ENCODE peak calls at places on chromosomes 11 and 22, in six cellular contexts. One of them, this sample, is unnamed.
A peak's percentile ranks its signal among the peaks of the same experiment; 100 is the strongest.

GRCh38 chr11:9895016-9895415 is 231.1 kb downstream of the SWAP70 start:
- DNase-seq in A549: no peak
- DNase-seq in HepG2: no peak
- DNase-seq in H1: no peak
- DNase-seq in K562: no peak
- DNase-seq in GM12878: no peak
- DNase-seq in this sample: no peak

GRCh38 chr22:23913306-23913660 is 19.1 kb downstream of the MIF start:
- DNase-seq in A549: no peak
- DNase-seq in HepG2: no peak
- DNase-seq in H1: no peak
- DNase-seq in K562: no peak
- DNase-seq in GM12878: no peak
- DNase-seq in this sample: no peak

GRCh38 chr11:61870429-61871039 is 20.8 kb downstream of the FADS3 start:
- DNase-seq in A549: no peak
- DNase-seq in HepG2: no peak
- DNase-seq in H1: no peak
- DNase-seq in K562: peak; percentile 38
- DNase-seq in GM12878: no peak
- DNase-seq in this sample: no peak

GRCh38 chr11:68403424-68403823 is 57.1 kb upstream of the PPP6R3 start:
- DNase-seq in A549: no peak
- DNase-seq in HepG2: no peak
- DNase-seq in H1: no peak
- DNase-seq in K562: no peak
- DNase-seq in GM12878: no peak
- DNase-seq in this sample: no peak

GRCh38 chr11:46889689-46890475 is 28.5 kb downstream of the LRP4 start:
- DNase-seq in A549: peak; percentile 62
- DNase-seq in HepG2: peak; percentile 65
- DNase-seq in H1: peak; percentile 91
- DNase-seq in K562: peak; percentile 72
- DNase-seq in GM12878: peak; percentile 32
- DNase-seq in this sample: peak; percentile 80

GRCh38 chr11:12801976-12802375 is 127.8 kb downstream of the TEAD1 start:
- DNase-seq in A549: no peak
- DNase-seq in HepG2: no peak
- DNase-seq in H1: no peak
- DNase-seq in K562: no peak
- DNase-seq in GM12878: no peak
- DNase-seq in this sample: no peak

GRCh38 chr11:431921-432320 is 9.9 kb downstream of the ANO9 start:
- DNase-seq in A549: no peak
- DNase-seq in HepG2: no peak
- DNase-seq in H1: no peak
- DNase-seq in K562: no peak
- DNase-seq in GM12878: no peak
- DNase-seq in this sample: peak; percentile 36

GRCh38 chr22:26360169-26360885 is 68.7 kb upstream of the ASPHD2 start:
- DNase-seq in A549: peak; percentile 46
- DNase-seq in HepG2: peak; percentile 78
- DNase-seq in H1: peak; percentile 87
- DNase-seq in K562: peak; percentile 68
- DNase-seq in GM12878: peak; percentile 35
- DNase-seq in this sample: peak; percentile 73

GRCh38 chr22:20234760-20235452 is 33.2 kb downstream of the RTN4R start:
- DNase-seq in A549: no peak
- DNase-seq in HepG2: no peak
- DNase-seq in H1: no peak
- DNase-seq in K562: no peak
- DNase-seq in GM12878: no peak
- DNase-seq in this sample: no peak

GRCh38 chr11:11396290-11397042 is 43.4 kb upstream of the CSNK2A3 start:
- DNase-seq in A549: no peak
- DNase-seq in HepG2: no peak
- DNase-seq in H1: no peak
- DNase-seq in K562: no peak
- DNase-seq in GM12878: no peak
- DNase-seq in this sample: no peak

GRCh38 chr11:304915-305833 is 2.4 kb upstream of the IFITM2 start:
- DNase-seq in A549: peak; percentile 84
- DNase-seq in HepG2: peak; percentile 61
- DNase-seq in H1: no peak
- DNase-seq in K562: peak; percentile 78
- DNase-seq in GM12878: no peak
- DNase-seq in this sample: peak; percentile 82

GRCh38 chr22:18954941-18955571 is 19.0 kb upstream of the PRODH start:
- DNase-seq in A549: no peak
- DNase-seq in HepG2: no peak
- DNase-seq in H1: no peak
- DNase-seq in K562: no peak
- DNase-seq in GM12878: no peak
- DNase-seq in this sample: no peak

GRCh38 chr11:102664001-102664752 is 39.0 kb upstream of the MMP20 start:
- DNase-seq in A549: no peak
- DNase-seq in HepG2: peak; percentile 7
- DNase-seq in H1: no peak
- DNase-seq in K562: peak; percentile 11
- DNase-seq in GM12878: no peak
- DNase-seq in this sample: no peak

GRCh38 chr11:114163231-114163631 is 103.7 kb downstream of the ZBTB16 start:
- DNase-seq in A549: no peak
- DNase-seq in HepG2: no peak
- DNase-seq in H1: no peak
- DNase-seq in K562: no peak
- DNase-seq in GM12878: no peak
- DNase-seq in this sample: no peak

GRCh38 chr11:26688701-26689100 is 33.2 kb downstream of the SLC5A12 start:
- DNase-seq in A549: no peak
- DNase-seq in HepG2: no peak
- DNase-seq in H1: no peak
- DNase-seq in K562: no peak
- DNase-seq in GM12878: no peak
- DNase-seq in this sample: no peak

GRCh38 chr11:61791737-61792309 is 576 bp downstream of the TMEM258 start:
- DNase-seq in A549: peak; percentile 82
- DNase-seq in HepG2: peak; percentile 83
- DNase-seq in H1: no peak
- DNase-seq in K562: peak; percentile 68
- DNase-seq in GM12878: no peak
- DNase-seq in this sample: peak; percentile 85

GRCh38 chr22:27512283-27512761 is 289.2 kb downstream of the MN1 start:
- DNase-seq in A549: no peak
- DNase-seq in HepG2: no peak
- DNase-seq in H1: no peak
- DNase-seq in K562: no peak
- DNase-seq in GM12878: no peak
- DNase-seq in this sample: no peak

GRCh38 chr22:17787159-17788022 is 13.1 kb upstream of the BID start:
- DNase-seq in A549: no peak
- DNase-seq in HepG2: no peak
- DNase-seq in H1: no peak
- DNase-seq in K562: no peak
- DNase-seq in GM12878: no peak
- DNase-seq in this sample: no peak

GRCh38 chr11:131514062-131514461 is 143.6 kb downstream of the NTM start:
- DNase-seq in A549: no peak
- DNase-seq in HepG2: no peak
- DNase-seq in H1: no peak
- DNase-seq in K562: no peak
- DNase-seq in GM12878: no peak
- DNase-seq in this sample: no peak

GRCh38 chr11:9494316-9494715 is 33.5 kb downstream of the ZNF143 start:
- DNase-seq in A549: no peak
- DNase-seq in HepG2: no peak
- DNase-seq in H1: no peak
- DNase-seq in K562: no peak
- DNase-seq in GM12878: no peak
- DNase-seq in this sample: no peak

GRCh38 chr22:30453731-30454510 is 17.9 kb downstream of the SEC14L3 start:
- DNase-seq in A549: no peak
- DNase-seq in HepG2: no peak
- DNase-seq in H1: no peak
- DNase-seq in K562: no peak
- DNase-seq in GM12878: no peak
- DNase-seq in this sample: peak; percentile 35

GRCh38 chr11:7422544-7423331 is 62.6 kb upstream of the OLFML1 start:
- DNase-seq in A549: no peak
- DNase-seq in HepG2: no peak
- DNase-seq in H1: no peak
- DNase-seq in K562: no peak
- DNase-seq in GM12878: no peak
- DNase-seq in this sample: no peak

GRCh38 chr11:28879869-28880268 is 771.7 kb downstream of the METTL15 start:
- DNase-seq in A549: no peak
- DNase-seq in HepG2: no peak
- DNase-seq in H1: no peak
- DNase-seq in K562: no peak
- DNase-seq in GM12878: no peak
- DNase-seq in this sample: no peak

GRCh38 chr22:20436309-20437252 is 1.0 kb downstream of the SCARF2 start:
- DNase-seq in A549: no peak
- DNase-seq in HepG2: no peak
- DNase-seq in H1: peak; percentile 72
- DNase-seq in K562: no peak
- DNase-seq in GM12878: no peak
- DNase-seq in this sample: peak; percentile 90

GRCh38 chr22:17412232-17412631 is 43.0 kb downstream of the CECR2 start:
- DNase-seq in A549: no peak
- DNase-seq in HepG2: no peak
- DNase-seq in H1: no peak
- DNase-seq in K562: no peak
- DNase-seq in GM12878: no peak
- DNase-seq in this sample: no peak

GRCh38 chr11:80844110-80844509 is 1403.3 kb upstream of the TENM4 start:
- DNase-seq in A549: no peak
- DNase-seq in HepG2: no peak
- DNase-seq in H1: no peak
- DNase-seq in K562: no peak
- DNase-seq in GM12878: no peak
- DNase-seq in this sample: no peak

DNA sequence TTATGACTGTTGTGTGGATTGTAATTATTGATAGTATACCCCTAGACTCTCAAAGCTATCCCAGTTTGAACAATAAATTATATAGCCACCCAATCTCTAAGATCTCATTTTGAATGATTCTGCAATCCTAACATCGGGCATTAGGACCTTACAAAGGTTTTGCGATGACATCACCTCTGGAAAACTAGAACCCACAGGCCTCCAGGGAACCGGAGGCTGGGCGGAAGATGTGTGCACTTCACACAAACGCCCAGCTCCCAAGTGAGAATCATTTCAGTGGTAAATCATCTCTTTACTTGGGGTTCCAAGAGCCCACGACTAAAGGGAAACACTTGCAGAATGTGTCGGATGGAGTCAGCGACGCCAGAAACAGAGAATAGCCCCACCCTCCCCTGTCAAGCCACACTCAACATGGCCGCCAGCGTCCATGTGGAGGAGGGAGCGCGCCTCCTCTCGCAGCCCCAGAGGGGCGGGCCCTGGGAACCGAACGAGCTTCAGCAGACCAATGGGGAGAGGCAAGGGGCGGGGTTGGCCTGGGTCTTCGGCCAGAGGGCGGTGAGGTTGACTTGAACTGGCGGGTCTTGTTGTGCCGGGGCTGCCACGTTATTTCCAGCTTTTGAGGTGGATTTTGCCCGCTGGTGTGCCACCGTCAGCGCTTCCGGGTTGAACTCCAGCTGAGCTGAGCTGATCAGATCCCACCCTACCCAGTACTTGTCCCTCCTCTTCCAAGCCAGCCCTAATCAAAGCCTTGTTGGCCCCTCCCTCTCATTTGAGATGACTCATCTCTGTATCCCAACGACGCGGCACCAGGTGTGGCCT is 8.4 kb upstream of the MRPL48 start:
- DNase-seq in A549: peak; percentile 97
- DNase-seq in HepG2: peak; percentile 98
- DNase-seq in H1: peak; percentile 99
- DNase-seq in K562: peak; percentile 97
- DNase-seq in GM12878: peak; percentile 97
- DNase-seq in this sample: peak; percentile 96
- TF ChIP-seq EP300 in A549: no peak
- TF ChIP-seq EP300 in HepG2: peak; percentile 29
- TF ChIP-seq EP300 in H1: no peak
- TF ChIP-seq EP300 in K562: peak; percentile 23
- TF ChIP-seq EP300 in GM12878: no peak
- TF ChIP-seq EP300 in this sample: peak; percentile 40

GRCh38 chr11:59918987-59919589 is 19.1 kb upstream of the OOSP1 start:
- DNase-seq in A549: peak; percentile 15
- DNase-seq in HepG2: peak; percentile 18
- DNase-seq in H1: peak; percentile 55
- DNase-seq in K562: peak; percentile 46
- DNase-seq in GM12878: no peak
- DNase-seq in this sample: peak; percentile 29
- TF ChIP-seq USF2 in A549: no peak
- TF ChIP-seq USF2 in HepG2: no peak
- TF ChIP-seq USF2 in H1: no peak
- TF ChIP-seq USF2 in K562: no peak
- TF ChIP-seq USF2 in GM12878: no peak
- TF ChIP-seq USF2 in this sample: no peak

DNA sequence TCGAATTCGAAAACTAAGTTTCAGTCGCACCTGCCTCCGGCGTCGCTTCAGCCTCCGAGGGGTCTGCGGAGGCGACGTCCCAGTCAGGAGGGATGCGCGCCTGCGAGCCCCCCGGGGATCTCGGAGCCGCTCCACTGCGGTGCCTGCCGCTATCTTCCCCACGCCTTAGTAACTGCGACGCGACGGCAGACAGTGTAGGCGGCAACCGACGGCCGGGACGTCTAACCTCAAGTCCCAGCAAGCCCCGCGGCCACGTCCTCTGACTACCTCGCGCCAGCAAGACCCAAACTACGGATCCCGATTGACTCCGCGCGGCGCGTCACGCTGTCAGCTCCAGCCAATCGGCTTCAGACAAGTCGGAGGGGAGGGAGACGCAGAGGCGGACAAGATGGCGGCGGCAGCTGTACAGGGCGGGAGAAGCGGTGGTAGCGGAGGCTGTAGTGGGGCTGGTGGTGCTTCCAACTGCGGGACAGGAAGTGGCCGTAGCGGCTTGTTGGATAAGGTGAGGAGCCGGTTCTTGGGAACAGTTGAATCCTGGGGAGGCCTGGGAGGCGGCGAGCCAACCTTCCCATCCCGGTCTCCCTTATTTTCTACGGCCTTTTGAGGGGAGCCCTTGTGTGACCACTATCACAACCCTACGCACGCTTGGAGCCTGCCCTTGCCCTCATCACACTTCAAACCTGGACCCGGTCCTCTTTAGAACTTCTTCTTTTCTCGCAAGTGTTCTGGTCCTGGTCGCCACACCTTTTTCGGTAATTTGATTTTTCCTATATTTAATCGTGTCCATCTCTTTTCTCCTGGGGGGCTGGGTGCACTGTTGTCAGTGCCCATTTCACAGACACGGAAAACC is at the start of the genes SPCS2 and XRRA1:
- DNase-seq in A549: peak; percentile 97
- DNase-seq in HepG2: peak; percentile 95
- DNase-seq in H1: peak; percentile 95
- DNase-seq in K562: peak; percentile 96
- DNase-seq in GM12878: peak; percentile 96
- DNase-seq in this sample: peak; percentile 93
- TF ChIP-seq EP300 in A549: no peak
- TF ChIP-seq EP300 in HepG2: peak; percentile 21
- TF ChIP-seq EP300 in H1: no peak
- TF ChIP-seq EP300 in K562: peak; percentile 41
- TF ChIP-seq EP300 in GM12878: no peak
- TF ChIP-seq EP300 in this sample: peak; percentile 24

GRCh38 chr11:134453441-134453840 is 41.4 kb upstream of the B3GAT1 start:
- DNase-seq in A549: no peak
- DNase-seq in HepG2: no peak
- DNase-seq in H1: no peak
- DNase-seq in K562: no peak
- DNase-seq in GM12878: no peak
- DNase-seq in this sample: no peak
- TF ChIP-seq USF2 in A549: no peak
- TF ChIP-seq USF2 in HepG2: no peak
- TF ChIP-seq USF2 in H1: no peak
- TF ChIP-seq USF2 in K562: no peak
- TF ChIP-seq USF2 in GM12878: no peak
- TF ChIP-seq USF2 in this sample: no peak